ENCODE peak calls at places on chromosomes 4 and X, in ten cellular contexts. I, J, K, E, T, W, X, D, S and R are unnamed samples.

GRCh38 chr4:636628-636950 is 11.2 kb downstream of the PDE6B start:
- DNase-seq in E (no peak), I (no peak), D (no peak), J (no peak), T (no peak), S (no peak), X (no peak), K (no peak), W (no peak), R (peak)

GRCh38 chr4:103415801-103416200 is 217.7 kb upstream of the CENPE start:
- DNase-seq in X (no peak), J (no peak), K (no peak), S (no peak), T (no peak), E (no peak), W (no peak), I (no peak), D (no peak), R (no peak)

GRCh38 chr4:83582289-83582756 is 46.4 kb downstream of the GPAT3 start:
- DNase-seq in W (peak), X (no peak), J (peak), S (no peak), E (peak), K (peak), T (no peak), I (no peak), D (peak), R (no peak)

GRCh38 chr4:7697821-7698220 is 241.8 kb downstream of the AFAP1 start:
- DNase-seq in E (no peak), W (no peak), T (no peak), X (no peak), S (no peak), J (no peak), I (no peak), K (no peak), D (no peak), R (peak)

GRCh38 chr4:106247600-106247999 is 68.4 kb downstream of the TBCK start:
- DNase-seq in T (no peak), S (no peak), I (no peak), E (no peak), K (no peak), J (no peak), X (no peak), W (no peak), D (no peak), R (no peak)

GRCh38 chrX:12978205-12979010 is 3.5 kb downstream of the TMSB4X start:
- DNase-seq in K (peak), D (peak), I (peak), J (peak), X (no peak), E (peak), W (no peak), S (no peak), T (peak), R (peak)

GRCh38 chrX:23334871-23335599 is 386 bp downstream of the PTCHD1 start:
- DNase-seq in W (no peak), D (no peak), I (no peak), E (no peak), K (no peak), J (no peak), T (no peak), S (no peak), X (no peak), R (no peak)

GRCh38 chr4:151438154-151438553 is 29.2 kb downstream of the FHIP1A start:
- DNase-seq in J (no peak), K (no peak), E (no peak), D (no peak), S (no peak), T (no peak), X (no peak), I (no peak), W (no peak), R (peak)

GRCh38 chrX:3549442-3549875 is 164.0 kb downstream of the PRKX start:
- DNase-seq in K (peak), I (no peak), E (peak), S (no peak), W (no peak), X (no peak), D (no peak), T (no peak), J (peak), R (no peak)

GRCh38 chr4:18608910-18609525 is 587.5 kb upstream of the LCORL start:
- DNase-seq in I (no peak), E (no peak), X (no peak), S (no peak), J (no peak), K (no peak), W (no peak), D (no peak), T (no peak), R (no peak)

GRCh38 chr4:84855774-84856173 is 110.7 kb downstream of the WDFY3 start:
- DNase-seq in E (no peak), D (no peak), T (no peak), J (no peak), X (no peak), I (no peak), S (no peak), W (no peak), K (no peak), R (no peak)

GRCh38 chr4:119525005-119525749 is 103.4 kb downstream of the PDE5A start:
- DNase-seq in D (peak), T (peak), I (peak), J (no peak), K (peak), S (no peak), E (peak), X (no peak), W (peak), R (no peak)

GRCh38 chr4:57124145-57124544 is 14.0 kb upstream of the IGFBP7 start:
- DNase-seq in E (no peak), S (no peak), J (no peak), W (no peak), X (no peak), T (no peak), D (no peak), I (no peak), K (no peak), R (no peak)

GRCh38 chr4:149031399-149031798 is 589.2 kb upstream of the NR3C2 start:
- DNase-seq in X (no peak), T (peak), E (peak), K (peak), J (no peak), S (no peak), W (peak), D (no peak), I (no peak), R (no peak)

GRCh38 chrX:30652527-30653414 is 452 bp upstream of the GK start:
- DNase-seq in X (peak), I (peak), E (peak), T (peak), W (peak), J (peak), K (peak), D (peak), S (peak), R (peak)

GRCh38 chrX:109902665-109903064 is 100.2 kb upstream of the TMEM164 start:
- DNase-seq in I (no peak), D (no peak), J (no peak), E (peak), T (no peak), S (no peak), W (no peak), K (peak), X (no peak), R (no peak)

GRCh38 chr4:155780773-155781172 is 22.0 kb downstream of the GUCY1B1 start:
- DNase-seq in W (no peak), S (no peak), E (no peak), K (no peak), D (no peak), T (no peak), I (no peak), J (no peak), X (no peak), R (no peak)

GRCh38 chrX:11427082-11428033 is 134.1 kb downstream of the AMELX start:
- DNase-seq in W (no peak), I (no peak), S (no peak), X (no peak), J (peak), E (no peak), K (no peak), T (no peak), D (no peak), R (peak)

GRCh38 chr4:172785623-172786022 is 383.0 kb upstream of the GALNT7 start:
- DNase-seq in E (no peak), W (no peak), X (no peak), S (no peak), J (no peak), I (no peak), K (no peak), D (no peak), T (no peak), R (no peak)

GRCh38 chr4:113760852-113761681 is 471 bp downstream of the CAMK2D start:
- DNase-seq in I (no peak), J (peak), K (peak), W (peak), T (peak), E (peak), D (peak), X (peak), S (no peak), R (peak)

GRCh38 chr4:159142254-159142653 is 39.4 kb downstream of the RAPGEF2 start:
- DNase-seq in S (no peak), E (no peak), D (peak), X (no peak), I (no peak), J (no peak), W (peak), T (no peak), K (no peak), R (no peak)

GRCh38 chrX:119694601-119695534 is 1.9 kb upstream of the SEPTIN6 start:
- DNase-seq in S (no peak), X (no peak), W (no peak), E (no peak), T (no peak), K (no peak), J (no peak), D (no peak), I (no peak), R (no peak)

GRCh38 chr4:36280555-36280954 is 861 bp upstream of the DTHD1 start:
- DNase-seq in I (no peak), S (no peak), E (peak), W (no peak), K (peak), J (no peak), X (no peak), T (no peak), D (no peak), R (no peak)

GRCh38 chr4:121353213-121353612 is 27.6 kb downstream of the QRFPR start:
- DNase-seq in I (no peak), T (no peak), E (no peak), D (no peak), X (no peak), J (no peak), S (no peak), W (no peak), K (no peak), R (no peak)

GRCh38 chrX:111372065-111372464 is 39.9 kb downstream of the DCX start:
- DNase-seq in D (no peak), E (no peak), T (no peak), W (no peak), K (no peak), X (no peak), I (no peak), S (no peak), J (no peak), R (no peak)

GRCh38 chrX:319579-320125 is 1.1 kb upstream of the GTPBP6 start:
- DNase-seq in W (no peak), S (no peak), I (no peak), D (no peak), J (no peak), X (no peak), E (no peak), T (no peak), K (no peak), R (peak)

GRCh38 chr4:8395504-8395903 is 45.0 kb downstream of the ACOX3 start:
- DNase-seq in D (no peak), J (no peak), K (no peak), E (no peak), T (no peak), W (no peak), X (no peak), S (no peak), I (no peak), R (no peak)

GRCh38 chr4:81460115-81460836 is 11.4 kb downstream of the RASGEF1B start:
- DNase-seq in J (no peak), T (no peak), S (no peak), I (no peak), X (no peak), W (no peak), K (no peak), D (no peak), E (no peak), R (no peak)

GRCh38 chr4:155060873-155061272 is 147.6 kb upstream of the NPY2R start:
- DNase-seq in E (no peak), X (no peak), W (no peak), D (no peak), I (no peak), S (no peak), J (no peak), T (no peak), K (no peak), R (no peak)

GRCh38 chrX:34365482-34365881 is 233.4 kb upstream of the FAM47A start:
- DNase-seq in W (no peak), I (no peak), E (peak), D (peak), S (no peak), X (no peak), T (no peak), K (peak), J (peak), R (no peak)

GRCh38 chr4:2284161-2284933 is 22.4 kb upstream of the MXD4 start:
- DNase-seq in E (no peak), K (no peak), T (no peak), I (no peak), D (no peak), J (no peak), S (no peak), W (no peak), X (no peak), R (peak)

GRCh38 chrX:43940811-43941210 is 32.4 kb downstream of the NDP start:
- DNase-seq in X (no peak), K (no peak), S (no peak), W (peak), D (peak), J (no peak), I (no peak), T (no peak), E (peak), R (no peak)

GRCh38 chr4:66837496-66837895 is 707.8 kb downstream of the CENPC start:
- DNase-seq in S (no peak), J (no peak), E (no peak), D (no peak), T (no peak), W (no peak), K (no peak), I (no peak), X (no peak), R (no peak)

GRCh38 chr4:89753601-89754066 is 83.3 kb downstream of the SNCA start:
- DNase-seq in J (no peak), T (peak), X (no peak), K (peak), W (peak), D (peak), S (no peak), I (peak), E (peak), R (no peak)